ENCODE peak calls at places on chromosomes 16 and 17, in six cellular contexts. Q is KBM-7; J is stimulated activated CD4-positive, alpha-beta T cell treated with anti-CD3 and anti-CD28 coated beads, Interleukin-1b, Interleukin-23, amount 100 ng/mL, for 24 hours; S is left kidney; K is islet precursor cell; M is effector CD4-positive, alpha-beta T cell. O is an unnamed sample.

GRCh38 chr17:349666-350065 is 2.9 kb downstream of the RPH3AL start:
- DNase-seq in Q (no peak), J (no peak), S (no peak), K (peak), M (no peak), O (no peak)

GRCh38 chr16:1331712-1332617 is 1.5 kb upstream of the BAIAP3 start:
- DNase-seq in Q (peak), J (no peak), S (peak), K (peak), M (peak), O (no peak)

GRCh38 chr17:64399071-64399766 is 8.6 kb upstream of the PECAM1 start:
- DNase-seq in Q (no peak), J (no peak), S (no peak), K (peak), M (no peak), O (no peak)

GRCh38 chr16:28311913-28312312 is 19.6 kb downstream of the SBK1 start:
- DNase-seq in Q (no peak), J (no peak), S (no peak), K (no peak), M (no peak), O (no peak)

GRCh38 chr17:29207986-29208385 is 27.8 kb upstream of the MYO18A start:
- DNase-seq in Q (no peak), J (no peak), S (no peak), K (no peak), M (no peak), O (no peak)

GRCh38 chr17:2064980-2065785 is 10.3 kb downstream of the HIC1 start:
- DNase-seq in Q (peak), J (no peak), S (peak), K (peak), M (no peak), O (no peak)

GRCh38 chr17:80657561-80657960 is 112.9 kb downstream of the RPTOR start:
- DNase-seq in Q (no peak), J (no peak), S (no peak), K (no peak), M (no peak), O (no peak)

GRCh38 chr16:59690216-59690615 is 956.1 kb upstream of the GOT2 start:
- DNase-seq in Q (no peak), J (no peak), S (no peak), K (no peak), M (no peak), O (no peak)

GRCh38 chr17:42857389-42857788 is 6.4 kb downstream of the AOC3 start:
- DNase-seq in Q (no peak), J (no peak), S (no peak), K (no peak), M (no peak), O (no peak)

GRCh38 chr17:42088736-42089135 is 9.5 kb downstream of the ZNF385C start:
- DNase-seq in Q (no peak), J (no peak), S (no peak), K (peak), M (no peak), O (no peak)